ENCODE peak calls at places on chromosomes 16 and 17, in ten cellular contexts. Y is ovary, O is tibial nerve, S is stomach, G is IMR-90, T is adrenal gland, L is breast epithelium, W is HCT116, C is prostate gland, B is heart left ventricle. Z is an unnamed sample.

GRCh38 chr17:78661092-78661770 is 84.0 kb upstream of the DNAH17 start:
- DNase-seq in G (no peak), T (no peak), Y (no peak), S (no peak), W (no peak), B (no peak), O (no peak), C (no peak), L (peak), Z (no peak)

GRCh38 chr17:43701318-43701743 is 39.6 kb upstream of the MEOX1 start:
- DNase-seq in C (no peak), G (peak), L (peak), W (no peak), O (no peak), B (no peak), Y (no peak), S (no peak), T (no peak), Z (no peak)

GRCh38 chr17:77634710-77635109 is 323.8 kb upstream of the TNRC6C start:
- DNase-seq in B (no peak), W (no peak), O (no peak), Y (no peak), C (no peak), T (no peak), G (no peak), L (no peak), S (no peak), Z (no peak)

GRCh38 chr16:58201163-58201562 is 3.3 kb upstream of the CSNK2A2 start:
- DNase-seq in B (no peak), L (no peak), C (no peak), W (no peak), S (no peak), T (no peak), Y (no peak), G (no peak), O (no peak), Z (no peak)

GRCh38 chr17:58932956-58933355 is 173.7 kb downstream of the TRIM37 start:
- DNase-seq in T (no peak), B (no peak), L (no peak), S (no peak), O (no peak), C (no peak), W (no peak), Y (no peak), G (no peak), Z (no peak)

GRCh38 chr16:71796501-71796900 is 12.1 kb downstream of the AP1G1 start:
- DNase-seq in O (no peak), S (no peak), C (no peak), T (no peak), G (no peak), B (no peak), W (no peak), Y (no peak), L (no peak), Z (no peak)

GRCh38 chr16:180101-180920 is at the start of gene HBQ1:
- DNase-seq in W (no peak), S (no peak), Y (peak), O (no peak), L (no peak), B (no peak), C (no peak), G (no peak), T (no peak), Z (no peak)

GRCh38 chr16:89170346-89171215 is 967 bp upstream of the CDH15 start:
- DNase-seq in S (peak), Y (no peak), L (no peak), T (no peak), O (no peak), W (peak), B (no peak), G (no peak), C (no peak), Z (no peak)

GRCh38 chr17:50037321-50038107 is 18.4 kb upstream of the ITGA3 start:
- DNase-seq in S (peak), Y (peak), C (peak), T (peak), B (peak), W (no peak), G (peak), O (peak), L (no peak), Z (peak)

GRCh38 chr16:49492090-49492801 is 118.6 kb downstream of the C16orf78 start:
- DNase-seq in G (no peak), T (peak), Y (peak), L (peak), B (peak), C (peak), O (no peak), S (peak), W (no peak), Z (peak)

GRCh38 chr17:74519951-74520553 is 11.2 kb downstream of the CD300LB start:
- DNase-seq in W (no peak), T (no peak), L (peak), Y (no peak), C (no peak), O (no peak), G (no peak), B (no peak), S (peak), Z (no peak)

GRCh38 chr17:73521376-73521775 is 122.9 kb downstream of the SDK2 start:
- DNase-seq in Y (no peak), C (no peak), O (no peak), B (no peak), T (no peak), G (no peak), W (no peak), L (no peak), S (no peak), Z (no peak)

GRCh38 chr17:2547176-2547575 is 35.5 kb upstream of the METTL16 start:
- DNase-seq in O (no peak), C (no peak), W (no peak), G (peak), L (no peak), T (peak), S (no peak), B (no peak), Y (no peak), Z (no peak)
- TF ChIP-seq CTCF in O (no peak), C (no peak), W (no peak), G (no peak), L (no peak), T (peak), S (no peak), B (no peak), Y (no peak), Z (no peak)

GRCh38 chr17:80365001-80365965 is 49.7 kb upstream of the ENDOV start:
- DNase-seq in B (no peak), T (no peak), O (no peak), L (no peak), S (no peak), C (no peak), Y (no peak), W (no peak), G (no peak), Z (no peak)
- TF ChIP-seq POLR2A in B (no peak), T (no peak), O (no peak), L (no peak), S (no peak), C (no peak), Y (no peak), W (no peak), G (no peak), Z (no peak)

DNA sequence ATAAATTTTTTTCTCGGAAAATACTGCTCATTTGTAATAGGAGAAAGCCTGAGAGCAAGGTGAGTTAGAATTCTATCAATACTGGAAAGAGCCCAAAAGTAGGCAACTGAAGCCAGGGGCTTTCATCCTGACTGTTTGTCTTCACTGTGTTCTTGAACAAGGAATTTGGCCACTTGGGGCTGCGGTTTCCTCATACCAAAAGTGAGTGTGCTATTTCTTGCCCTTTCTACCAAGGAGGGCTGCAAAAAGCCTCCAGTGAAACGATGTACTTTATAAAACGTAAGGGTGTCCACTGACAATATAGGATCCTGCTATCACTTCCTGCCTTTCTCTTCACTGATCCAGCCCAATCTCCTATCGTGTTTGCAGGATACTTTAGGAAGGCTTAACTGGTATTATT is 219.5 kb upstream of the NOG start:
- DNase-seq in Y (no peak), W (no peak), C (no peak), B (no peak), L (no peak), S (no peak), T (no peak), G (no peak), O (no peak), Z (no peak)
- TF ChIP-seq CTCF in Y (no peak), W (no peak), C (no peak), B (no peak), L (no peak), S (no peak), T (no peak), G (no peak), O (no peak), Z (no peak)

DNA sequence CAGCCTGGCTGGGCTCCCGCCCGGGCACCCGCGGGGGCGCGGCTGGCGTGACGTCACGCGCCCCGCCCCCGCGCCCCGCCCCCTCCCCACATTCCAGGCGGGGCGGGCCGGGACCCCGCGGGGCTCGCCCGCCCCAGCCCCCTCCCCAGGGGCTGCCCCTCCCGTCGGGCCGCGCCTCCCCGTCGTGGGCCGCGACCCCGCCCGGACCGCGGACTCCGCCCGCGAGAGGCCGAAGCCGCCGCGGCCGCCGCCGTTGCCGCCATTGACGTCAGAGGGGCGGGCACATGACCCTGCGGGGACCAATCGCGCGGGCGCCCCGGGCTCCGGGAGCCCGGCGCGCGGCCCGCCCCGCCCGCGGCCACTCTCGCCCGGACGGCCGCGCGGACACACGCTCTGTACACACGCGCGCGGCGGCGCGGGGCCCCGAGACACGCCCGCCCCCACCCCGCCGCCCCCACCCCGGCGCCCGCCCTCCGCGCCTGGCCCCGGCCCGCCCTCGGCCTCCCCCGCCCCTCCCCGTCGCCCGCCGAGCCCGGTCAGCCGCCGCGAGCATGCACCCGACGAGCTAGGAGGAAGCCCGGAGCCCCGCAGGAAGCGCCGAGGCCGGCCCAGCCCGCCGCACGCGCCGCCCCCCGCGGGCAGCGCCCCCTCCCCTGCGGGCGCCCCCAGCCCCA is at the start of gene CMIP:
- DNase-seq in G (peak), Y (peak), L (peak), C (peak), O (peak), B (peak), W (peak), S (peak), T (peak), Z (peak)
- TF ChIP-seq POLR2A in G (no peak), Y (no peak), L (no peak), C (no peak), O (no peak), B (no peak), W (no peak), S (no peak), T (no peak), Z (no peak)